ENCODE peak calls at places on chromosomes 2 and 18, in four cellular contexts. H is activated CD8-positive, alpha-beta memory T cell treated with anti-CD3 and anti-CD28 coated beads, Interleukin-2, amount 50 U/mL, for 4 hours; R is NCI-H146; B is iPS DF 6.9. S is an unnamed sample.

GRCh38 chr18:11849845-11850747 is 1.1 kb upstream of the CHMP1B start:
- DNase-seq in H (peak), B (no peak), R (peak), S (peak)

GRCh38 chr2:139791330-139791729 is 1011.1 kb upstream of the NXPH2 start:
- DNase-seq in R (no peak), B (no peak), H (no peak), S (no peak)

GRCh38 chr18:74963820-74964446 is 245.0 kb downstream of the PTGR3 start:
- DNase-seq in B (peak), H (no peak), R (peak), S (no peak)

GRCh38 chr2:186891219-186891621 is 42.2 kb upstream of the ZSWIM2 start:
- DNase-seq in H (no peak), R (peak), B (no peak), S (no peak)

GRCh38 chr2:239390546-239391285 is 10.1 kb downstream of the HDAC4 start:
- DNase-seq in B (no peak), H (peak), R (no peak), S (peak)

GRCh38 chr2:182020319-182021055 is 34.8 kb downstream of the PPP1R1C start:
- DNase-seq in R (no peak), H (no peak), B (no peak), S (no peak)

GRCh38 chr18:9055626-9056025 is 46.9 kb upstream of the NDUFV2 start:
- DNase-seq in B (no peak), H (no peak), R (no peak), S (no peak)

GRCh38 chr2:217877866-217878265 is 124.9 kb downstream of the TNS1 start:
- DNase-seq in H (no peak), B (no peak), R (no peak), S (no peak)

GRCh38 chr2:180519276-180519675 is 461.1 kb upstream of the UBE2E3 start:
- DNase-seq in H (no peak), R (no peak), B (no peak), S (no peak)

GRCh38 chr18:79405781-79406575 is 10.2 kb downstream of the NFATC1 start:
- DNase-seq in B (no peak), R (no peak), H (peak), S (peak)

GRCh38 chr2:219073413-219074129 is 12.8 kb upstream of the IHH start:
- DNase-seq in H (no peak), R (peak), B (peak), S (no peak)

GRCh38 chr2:32951672-32952071 is 4.9 kb downstream of the LTBP1 start:
- DNase-seq in H (no peak), B (no peak), R (no peak), S (no peak)